ENCODE peak calls at places on chromosomes 1 and 21, in five cellular contexts. H, J, F, P and U are unnamed samples.

GRCh38 chr1:93081716-93082115 is 2.6 kb downstream of the MTF2 start:
- DNase-seq in J (no peak), F (no peak), P (peak; percentile 88), H (no peak), U (no peak)

GRCh38 chr1:58432813-58433668 is 113.5 kb downstream of the OMA1 start:
- DNase-seq in J (peak; percentile 55), F (no peak), P (peak; percentile 60), H (no peak), U (no peak)

GRCh38 chr1:2133039-2133878 is 61.3 kb downstream of the FAAP20 start:
- DNase-seq in H (peak; percentile 99), F (peak; percentile 97), P (peak; percentile 99), J (peak; percentile 93), U (peak; percentile 99)

GRCh38 chr1:200242379-200243041 is 167.3 kb downstream of the ZNF281 start:
- DNase-seq in J (no peak), P (peak; percentile 54), H (no peak), F (no peak), U (no peak)

GRCh38 chr1:15213333-15213732 is 33.7 kb upstream of the FHAD1 start:
- DNase-seq in P (peak; percentile 64), J (peak; percentile 53), H (peak; percentile 55), F (no peak), U (no peak)

GRCh38 chr21:35102488-35103407 is 53.6 kb upstream of the RUNX1 start:
- DNase-seq in J (no peak), F (no peak), P (peak; percentile 33), H (no peak), U (no peak)

GRCh38 chr1:176879784-176880620 is 284.5 kb downstream of the ASTN1 start:
- DNase-seq in H (no peak), J (no peak), P (no peak), F (no peak), U (no peak)

GRCh38 chr1:45172015-45172414 is 34.4 kb downstream of the ZSWIM5 start:
- DNase-seq in F (no peak), H (no peak), P (no peak), J (no peak), U (no peak)

GRCh38 chr1:50978144-50978851 is 8.3 kb downstream of the CDKN2C start:
- DNase-seq in J (peak; percentile 72), F (no peak), H (peak; percentile 80), P (peak; percentile 49), U (peak; percentile 70)

GRCh38 chr1:85200870-85201339 is at the start of gene SYDE2:
- DNase-seq in P (peak; percentile 58), J (peak; percentile 91), F (peak; percentile 15), H (peak; percentile 79), U (no peak)
- TF ChIP-seq POLR2A in P (peak; percentile 40), J (peak; percentile 95), F (peak; percentile 19), H (peak; percentile 35), U (no peak)

DNA sequence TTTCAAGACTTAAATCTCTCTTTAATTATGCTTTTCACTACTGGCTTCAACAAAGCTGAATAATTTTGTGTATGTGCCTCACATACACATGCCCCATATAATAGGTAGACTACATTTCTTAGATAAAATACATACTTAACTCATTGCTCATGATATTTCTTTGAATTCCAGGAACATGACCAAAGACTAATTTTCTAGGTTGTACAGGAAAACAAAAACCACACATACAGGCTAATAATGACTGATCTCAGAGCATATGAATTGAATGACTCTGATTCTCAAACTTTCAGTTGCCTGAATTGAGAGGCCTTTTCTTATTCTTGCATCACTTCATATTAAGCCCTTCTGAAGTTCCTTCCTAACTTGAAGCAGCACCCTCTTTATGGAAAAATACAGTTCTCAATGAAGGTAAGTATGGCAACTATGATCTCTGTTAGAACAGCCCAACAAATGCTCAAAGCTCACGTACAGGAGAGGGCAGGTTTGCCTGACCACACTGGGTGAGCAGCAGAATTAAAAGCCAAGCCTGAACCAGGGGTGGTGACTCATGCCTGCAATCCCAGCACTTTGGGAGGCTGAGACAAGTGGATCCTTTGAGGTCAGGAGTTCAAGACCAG is 22.6 kb upstream of the UAP1 start:
- DNase-seq in P (peak; percentile 94), F (no peak), J (no peak), H (no peak), U (no peak)
- H3K27ac ChIP-seq in P (peak overlapping the region; percentile 77), F (no peak overlapping the region), J (no peak overlapping the region), H (no peak overlapping the region), U (no peak overlapping the region)

DNA sequence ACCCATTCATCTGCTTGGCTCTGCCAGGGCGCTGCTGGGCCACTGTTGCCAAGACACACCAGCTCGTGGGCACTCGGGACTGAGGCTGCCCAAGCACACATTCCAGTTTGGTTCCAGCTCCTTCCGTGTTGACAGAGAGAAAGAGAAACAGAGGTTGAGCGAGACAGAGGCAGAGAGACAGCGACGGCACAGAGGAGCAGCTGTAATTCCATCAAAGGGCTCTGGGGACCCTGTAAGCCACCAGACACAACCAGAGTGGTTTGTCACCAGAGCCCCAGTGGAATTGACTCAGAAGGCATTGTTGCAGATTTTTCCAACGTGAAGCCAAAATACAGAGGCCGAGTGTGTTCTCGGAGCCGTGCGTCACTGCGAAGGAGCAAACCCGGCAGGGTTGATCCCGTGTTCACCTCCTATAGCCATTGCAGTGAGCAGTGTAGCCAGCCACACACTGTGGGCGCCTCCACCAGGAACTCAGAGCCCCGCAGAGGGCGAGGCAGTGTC is 33.5 kb downstream of the SYF2 start:
- DNase-seq in F (no peak), H (no peak), J (peak; percentile 49), P (no peak), U (no peak)
- TF ChIP-seq CTCF in F (no peak), H (no peak), J (no peak), P (no peak), U (no peak)

GRCh38 chr1:224498574-224499170 is 64.1 kb upstream of the WDR26 start:
- DNase-seq in F (no peak), P (peak; percentile 76), J (no peak), H (peak; percentile 45), U (no peak)
- TF ChIP-seq POLR2A in F (no peak), P (no peak), J (no peak), H (no peak), U (no peak)

DNA sequence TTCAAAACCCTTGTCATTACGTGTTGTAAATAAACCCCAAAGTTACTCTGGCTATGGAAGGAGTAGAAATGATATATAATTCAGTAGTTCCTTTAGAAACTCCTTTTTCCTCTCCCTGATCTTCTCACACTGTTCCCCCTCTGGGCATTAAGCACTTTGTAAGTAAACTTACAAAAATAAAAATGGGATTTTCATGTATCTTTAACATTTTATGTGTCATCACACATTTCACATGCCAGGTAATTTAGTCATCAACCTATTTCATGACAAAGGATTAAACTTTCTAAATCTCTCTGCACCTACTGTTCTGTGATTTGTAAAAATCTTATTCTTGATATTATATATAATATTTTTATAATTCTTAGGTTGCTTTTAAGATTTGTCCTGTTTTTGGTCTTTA is 176.9 kb downstream of the NEK7 start:
- DNase-seq in P (peak; percentile 67), F (no peak), J (no peak), H (no peak), U (no peak)
- H3K27ac ChIP-seq in P (no peak overlapping the region), F (no peak overlapping the region), J (no peak overlapping the region), H (no peak overlapping the region), U (no peak overlapping the region)

DNA sequence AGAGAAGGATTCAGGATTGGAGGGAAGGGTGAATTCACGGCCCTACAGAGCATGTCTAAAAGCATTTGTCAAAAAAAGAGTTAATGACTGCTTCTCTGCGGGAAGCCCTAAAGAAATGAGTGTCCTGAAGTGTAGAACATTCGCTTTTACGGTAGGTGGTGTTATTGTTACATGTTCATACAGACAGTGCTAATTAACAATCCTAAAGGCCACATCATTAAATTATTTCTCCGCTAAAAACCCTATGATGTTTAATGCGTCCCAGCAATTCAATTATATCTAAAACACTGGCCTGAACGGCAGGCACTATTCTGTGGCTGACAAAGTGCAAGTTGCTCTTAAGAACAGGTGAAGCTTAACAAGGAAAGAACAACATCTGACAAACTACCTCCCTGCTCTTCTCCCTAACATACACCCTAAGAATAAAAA is 112.3 kb upstream of the NFIA start:
- DNase-seq in J (peak; percentile 51), F (no peak), P (peak; percentile 23), H (no peak), U (no peak)
- TF ChIP-seq CTCF in J (peak; percentile 13), F (peak; percentile 69), P (peak; percentile 48), H (peak; percentile 68), U (peak; percentile 26)

GRCh38 chr1:66335859-66336640 is 197.9 kb upstream of the SGIP1 start:
- DNase-seq in F (peak; percentile 55), H (no peak), J (peak; percentile 28), P (peak; percentile 61), U (peak; percentile 79)
- TF ChIP-seq POLR2A in F (peak; percentile 42), H (no peak), J (peak; percentile 45), P (no peak), U (peak; percentile 33)